ENCODE peak calls at places on chromosome 22, in five cellular contexts. One of them, this sample, is unnamed.

GRCh38 chr22:48496226-48496845 is 1331.3 kb downstream of the BRD1 start:
- DNase-seq in HepG2: no peak
- DNase-seq in K562: no peak
- DNase-seq in SK-N-SH: no peak
- DNase-seq in GM12878: no peak
- DNase-seq in this sample: no peak

GRCh38 chr22:49181431-49181830 is 646.2 kb downstream of the BRD1 start:
- DNase-seq in HepG2: no peak
- DNase-seq in K562: no peak
- DNase-seq in SK-N-SH: no peak
- DNase-seq in GM12878: no peak
- DNase-seq in this sample: no peak

GRCh38 chr22:44878483-44879300 is 126.3 kb downstream of the ARHGAP8 start:
- DNase-seq in HepG2: no peak
- DNase-seq in K562: no peak
- DNase-seq in SK-N-SH: no peak
- DNase-seq in GM12878: no peak
- DNase-seq in this sample: no peak

GRCh38 chr22:47734511-47734910 is 972.1 kb downstream of the TBC1D22A start:
- DNase-seq in HepG2: no peak
- DNase-seq in K562: no peak
- DNase-seq in SK-N-SH: no peak
- DNase-seq in GM12878: no peak
- DNase-seq in this sample: no peak

GRCh38 chr22:41799486-41800347 is 762 bp upstream of the CCDC134 start:
- DNase-seq in HepG2: no peak
- DNase-seq in K562: peak
- DNase-seq in SK-N-SH: peak
- DNase-seq in GM12878: no peak
- DNase-seq in this sample: peak

GRCh38 chr22:28462041-28462440 is 217.6 kb downstream of the TTC28 start:
- DNase-seq in HepG2: no peak
- DNase-seq in K562: no peak
- DNase-seq in SK-N-SH: no peak
- DNase-seq in GM12878: no peak
- DNase-seq in this sample: no peak

GRCh38 chr22:47196493-47196849 is 434.0 kb downstream of the TBC1D22A start:
- DNase-seq in HepG2: no peak
- DNase-seq in K562: no peak
- DNase-seq in SK-N-SH: no peak
- DNase-seq in GM12878: no peak
- DNase-seq in this sample: no peak

GRCh38 chr22:43110444-43110926 is at the start of gene BIK:
- DNase-seq in HepG2: peak
- DNase-seq in K562: peak
- DNase-seq in SK-N-SH: peak
- DNase-seq in GM12878: no peak
- DNase-seq in this sample: peak

GRCh38 chr22:47288640-47289039 is 526.2 kb downstream of the TBC1D22A start:
- DNase-seq in HepG2: no peak
- DNase-seq in K562: no peak
- DNase-seq in SK-N-SH: no peak
- DNase-seq in GM12878: no peak
- DNase-seq in this sample: no peak

GRCh38 chr22:30408388-30409101 is 11.7 kb downstream of the SEC14L2 start:
- DNase-seq in HepG2: peak
- DNase-seq in K562: peak
- DNase-seq in SK-N-SH: no peak
- DNase-seq in GM12878: no peak
- DNase-seq in this sample: no peak

GRCh38 chr22:33842421-33843094 is 77.7 kb downstream of the LARGE1 start:
- DNase-seq in HepG2: no peak
- DNase-seq in K562: no peak
- DNase-seq in SK-N-SH: no peak
- DNase-seq in GM12878: no peak
- DNase-seq in this sample: no peak

GRCh38 chr22:35850831-35851230 is 133.2 kb downstream of the APOL5 start:
- DNase-seq in HepG2: no peak
- DNase-seq in K562: no peak
- DNase-seq in SK-N-SH: no peak
- DNase-seq in GM12878: no peak
- DNase-seq in this sample: no peak

GRCh38 chr22:44566911-44567310 is 68.9 kb upstream of the RTL6 start:
- DNase-seq in HepG2: no peak
- DNase-seq in K562: no peak
- DNase-seq in SK-N-SH: no peak
- DNase-seq in GM12878: no peak
- DNase-seq in this sample: no peak

GRCh38 chr22:32075997-32076725 is 33.1 kb downstream of the SLC5A1 start:
- DNase-seq in HepG2: no peak
- DNase-seq in K562: no peak
- DNase-seq in SK-N-SH: no peak
- DNase-seq in GM12878: no peak
- DNase-seq in this sample: no peak

GRCh38 chr22:32596471-32596870 is 121.9 kb downstream of the FBXO7 start:
- DNase-seq in HepG2: no peak
- DNase-seq in K562: no peak
- DNase-seq in SK-N-SH: no peak
- DNase-seq in GM12878: no peak
- DNase-seq in this sample: no peak

GRCh38 chr22:46033256-46034200 is 56.6 kb upstream of the WNT7B start:
- DNase-seq in HepG2: no peak
- DNase-seq in K562: no peak
- DNase-seq in SK-N-SH: no peak
- DNase-seq in GM12878: no peak
- DNase-seq in this sample: no peak

GRCh38 chr22:36026741-36027140 is 1.9 kb downstream of the RBFOX2 start:
- DNase-seq in HepG2: no peak
- DNase-seq in K562: no peak
- DNase-seq in SK-N-SH: no peak
- DNase-seq in GM12878: no peak
- DNase-seq in this sample: no peak

GRCh38 chr22:50201191-50202129 is 649 bp downstream of the SELENOO start:
- DNase-seq in HepG2: peak
- DNase-seq in K562: peak
- DNase-seq in SK-N-SH: no peak
- DNase-seq in GM12878: no peak
- DNase-seq in this sample: no peak

GRCh38 chr22:32986773-32987050 is 71.5 kb downstream of the SYN3 start:
- DNase-seq in HepG2: no peak
- DNase-seq in K562: no peak
- DNase-seq in SK-N-SH: no peak
- DNase-seq in GM12878: no peak
- DNase-seq in this sample: no peak

GRCh38 chr22:45932066-45932465 is 44.9 kb downstream of the WNT7B start:
- DNase-seq in HepG2: no peak
- DNase-seq in K562: no peak
- DNase-seq in SK-N-SH: no peak
- DNase-seq in GM12878: no peak
- DNase-seq in this sample: no peak

GRCh38 chr22:46767249-46767985 is 5.0 kb downstream of the TBC1D22A start:
- DNase-seq in HepG2: no peak
- DNase-seq in K562: no peak
- DNase-seq in SK-N-SH: no peak
- DNase-seq in GM12878: no peak
- DNase-seq in this sample: no peak

GRCh38 chr22:39995346-39996252 is 845 bp downstream of the FAM83F start:
- DNase-seq in HepG2: no peak
- DNase-seq in K562: no peak
- DNase-seq in SK-N-SH: no peak
- DNase-seq in GM12878: no peak
- DNase-seq in this sample: no peak

GRCh38 chr22:43154887-43155536 is 3.7 kb downstream of the TSPO start:
- DNase-seq in HepG2: no peak
- DNase-seq in K562: no peak
- DNase-seq in SK-N-SH: no peak
- DNase-seq in GM12878: no peak
- DNase-seq in this sample: no peak

GRCh38 chr22:19292262-19293230 is 1.0 kb upstream of the CLTCL1 start:
- DNase-seq in HepG2: no peak
- DNase-seq in K562: no peak
- DNase-seq in SK-N-SH: no peak
- DNase-seq in GM12878: no peak
- DNase-seq in this sample: no peak

GRCh38 chr22:44360686-44361381 is 48.1 kb upstream of the SHISAL1 start:
- DNase-seq in HepG2: no peak
- DNase-seq in K562: no peak
- DNase-seq in SK-N-SH: no peak
- DNase-seq in GM12878: no peak
- DNase-seq in this sample: no peak

GRCh38 chr22:50728523-50728931 is 9.5 kb upstream of the ACR start:
- DNase-seq in HepG2: no peak
- DNase-seq in K562: no peak
- DNase-seq in SK-N-SH: no peak
- DNase-seq in GM12878: no peak
- DNase-seq in this sample: no peak

GRCh38 chr22:41524283-41524682 is 20.0 kb downstream of the POLR3H start:
- DNase-seq in HepG2: no peak
- DNase-seq in K562: no peak
- DNase-seq in SK-N-SH: no peak
- DNase-seq in GM12878: no peak
- DNase-seq in this sample: no peak

GRCh38 chr22:25048659-25049657 is 96.4 kb downstream of the KIAA1671 start:
- DNase-seq in HepG2: peak
- DNase-seq in K562: peak
- DNase-seq in SK-N-SH: peak
- DNase-seq in GM12878: no peak
- DNase-seq in this sample: peak

GRCh38 chr22:30285846-30286200 is 3.5 kb downstream of the CASTOR1 start:
- DNase-seq in HepG2: no peak
- DNase-seq in K562: no peak
- DNase-seq in SK-N-SH: no peak
- DNase-seq in GM12878: no peak
- DNase-seq in this sample: no peak

GRCh38 chr22:36435516-36436415 is 45.7 kb downstream of the TXN2 start:
- DNase-seq in HepG2: peak
- DNase-seq in K562: no peak
- DNase-seq in SK-N-SH: no peak
- DNase-seq in GM12878: peak
- DNase-seq in this sample: no peak

GRCh38 chr22:31162015-31162765 is 2.2 kb downstream of the RNF185 start:
- DNase-seq in HepG2: no peak
- DNase-seq in K562: no peak
- DNase-seq in SK-N-SH: no peak
- DNase-seq in GM12878: no peak
- DNase-seq in this sample: no peak

GRCh38 chr22:29916007-29916544 is 33.1 kb downstream of the MTMR3 start:
- DNase-seq in HepG2: no peak
- DNase-seq in K562: no peak
- DNase-seq in SK-N-SH: no peak
- DNase-seq in GM12878: no peak
- DNase-seq in this sample: peak

GRCh38 chr22:48902983-48903650 is 924.6 kb downstream of the BRD1 start:
- DNase-seq in HepG2: no peak
- DNase-seq in K562: no peak
- DNase-seq in SK-N-SH: no peak
- DNase-seq in GM12878: no peak
- DNase-seq in this sample: no peak

DNA sequence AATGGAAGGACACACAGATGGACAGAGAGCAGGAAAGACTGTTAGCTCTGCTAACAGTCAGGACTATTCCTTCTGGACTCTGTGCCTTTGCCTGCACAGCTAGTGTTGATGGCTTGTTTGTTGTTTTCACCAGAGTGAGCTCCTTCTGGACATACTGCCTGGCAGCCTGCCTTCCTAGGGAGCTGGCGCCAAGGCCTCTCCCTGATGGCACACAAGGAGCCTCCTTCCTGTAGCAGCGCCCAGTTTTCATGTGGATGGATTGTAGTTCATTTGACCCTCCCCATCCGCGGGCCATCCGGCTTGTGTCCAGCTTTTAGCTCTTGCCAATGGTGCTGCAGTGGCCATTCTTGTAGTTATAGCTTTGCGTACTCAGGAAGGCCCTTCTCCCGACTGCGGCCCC is 16.6 kb upstream of the BCR start:
- DNase-seq in HepG2: no peak
- DNase-seq in K562: no peak
- DNase-seq in SK-N-SH: no peak
- DNase-seq in GM12878: no peak
- DNase-seq in this sample: no peak
- TF ChIP-seq FOXM1 in HepG2: no peak
- TF ChIP-seq FOXM1 in K562: no peak
- TF ChIP-seq FOXM1 in SK-N-SH: no peak
- TF ChIP-seq FOXM1 in GM12878: no peak
- TF ChIP-seq FOXM1 in this sample: no peak

DNA sequence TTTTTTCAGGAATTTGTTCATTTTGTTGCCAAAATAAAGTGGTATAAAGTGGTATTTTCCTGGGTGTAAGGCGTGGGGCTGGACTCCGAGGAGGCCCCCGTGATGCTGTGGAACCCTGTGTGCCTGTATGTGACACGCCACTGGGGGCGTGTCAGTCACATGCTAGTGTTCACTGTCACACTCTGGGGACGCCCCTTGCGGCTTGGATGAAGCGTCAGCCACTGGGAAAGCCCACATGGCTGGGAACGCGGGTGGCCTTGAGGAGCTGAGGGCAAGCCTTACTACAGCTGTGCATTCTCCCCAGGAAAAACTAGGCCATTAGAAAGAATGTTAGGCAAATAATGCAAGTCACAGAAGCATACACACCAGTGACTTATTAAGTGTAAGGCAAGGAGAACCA is 77.0 kb upstream of the SLC25A18 start:
- DNase-seq in HepG2: peak
- DNase-seq in K562: peak
- DNase-seq in SK-N-SH: peak
- DNase-seq in GM12878: no peak
- DNase-seq in this sample: no peak
- TF ChIP-seq FOXM1 in HepG2: no peak
- TF ChIP-seq FOXM1 in K562: no peak
- TF ChIP-seq FOXM1 in SK-N-SH: no peak
- TF ChIP-seq FOXM1 in GM12878: no peak
- TF ChIP-seq FOXM1 in this sample: no peak

GRCh38 chr22:20418211-20418788 is 19.3 kb downstream of the SCARF2 start:
- DNase-seq in HepG2: peak
- DNase-seq in K562: peak
- DNase-seq in SK-N-SH: peak
- DNase-seq in GM12878: no peak
- DNase-seq in this sample: peak
- TF ChIP-seq FOXM1 in HepG2: no peak
- TF ChIP-seq FOXM1 in K562: no peak
- TF ChIP-seq FOXM1 in SK-N-SH: no peak
- TF ChIP-seq FOXM1 in GM12878: no peak
- TF ChIP-seq FOXM1 in this sample: no peak

GRCh38 chr22:38177926-38178604 is 3.6 kb downstream of the PLA2G6 start:
- DNase-seq in HepG2: peak
- DNase-seq in K562: peak
- DNase-seq in SK-N-SH: no peak
- DNase-seq in GM12878: no peak
- DNase-seq in this sample: peak

GRCh38 chr22:38184788-38185187 is 3.2 kb upstream of the PLA2G6 start:
- DNase-seq in HepG2: no peak
- DNase-seq in K562: no peak
- DNase-seq in SK-N-SH: no peak
- DNase-seq in GM12878: no peak
- DNase-seq in this sample: no peak

GRCh38 chr22:38181453-38182200 is at the start of gene PLA2G6:
- DNase-seq in HepG2: peak
- DNase-seq in K562: peak
- DNase-seq in SK-N-SH: peak
- DNase-seq in GM12878: peak
- DNase-seq in this sample: peak

GRCh38 chr22:38177044-38177443 is 4.6 kb downstream of the PLA2G6 start:
- DNase-seq in HepG2: no peak
- DNase-seq in K562: no peak
- DNase-seq in SK-N-SH: no peak
- DNase-seq in GM12878: no peak
- DNase-seq in this sample: no peak

GRCh38 chr22:38180841-38181452 is 683 bp downstream of the PLA2G6 start:
- DNase-seq in HepG2: no peak
- DNase-seq in K562: peak
- DNase-seq in SK-N-SH: no peak
- DNase-seq in GM12878: no peak
- DNase-seq in this sample: no peak
- TF ChIP-seq FOXM1 in HepG2: no peak
- TF ChIP-seq FOXM1 in K562: no peak
- TF ChIP-seq FOXM1 in SK-N-SH: no peak
- TF ChIP-seq FOXM1 in GM12878: no peak
- TF ChIP-seq FOXM1 in this sample: no peak